ENCODE peak calls at places on chromosomes 1 and 21, in seven cellular contexts. One of them, this sample, is unnamed.

GRCh38 chr1:239913141-239913585 is 178.5 kb upstream of the FMN2 start:
- DNase-seq in cortex of kidney: no peak
- DNase-seq in EH: no peak
- DNase-seq in endothelial cell: no peak
- DNase-seq in ureter: no peak
- DNase-seq in non-pigmented ciliary epithelial cell: no peak
- DNase-seq in activated CD8-positive, alpha-beta memory T cell treated with anti-CD3 and anti-CD28 coated beads for 48 hours: no peak
- DNase-seq in this sample: no peak

GRCh38 chr21:18772404-18772803 is 368.8 kb upstream of the TMPRSS15 start:
- DNase-seq in ureter: no peak
- DNase-seq in endothelial cell: no peak
- DNase-seq in non-pigmented ciliary epithelial cell: peak
- DNase-seq in activated CD8-positive, alpha-beta memory T cell treated with anti-CD3 and anti-CD28 coated beads for 48 hours: no peak
- DNase-seq in cortex of kidney: no peak
- DNase-seq in EH: no peak
- DNase-seq in this sample: no peak

GRCh38 chr1:113190078-113190477 is 117.1 kb downstream of the LRIG2 start:
- DNase-seq in activated CD8-positive, alpha-beta memory T cell treated with anti-CD3 and anti-CD28 coated beads for 48 hours: no peak
- DNase-seq in ureter: no peak
- DNase-seq in EH: no peak
- DNase-seq in endothelial cell: no peak
- DNase-seq in non-pigmented ciliary epithelial cell: no peak
- DNase-seq in cortex of kidney: no peak
- DNase-seq in this sample: no peak

GRCh38 chr1:234499119-234500039 is 20.4 kb upstream of the TARBP1 start:
- DNase-seq in activated CD8-positive, alpha-beta memory T cell treated with anti-CD3 and anti-CD28 coated beads for 48 hours: peak
- DNase-seq in cortex of kidney: no peak
- DNase-seq in EH: peak
- DNase-seq in ureter: peak
- DNase-seq in endothelial cell: peak
- DNase-seq in non-pigmented ciliary epithelial cell: no peak
- DNase-seq in this sample: peak

GRCh38 chr1:230458509-230458908 is 32.4 kb upstream of the PGBD5 start:
- DNase-seq in cortex of kidney: no peak
- DNase-seq in ureter: no peak
- DNase-seq in activated CD8-positive, alpha-beta memory T cell treated with anti-CD3 and anti-CD28 coated beads for 48 hours: no peak
- DNase-seq in endothelial cell: no peak
- DNase-seq in EH: peak
- DNase-seq in non-pigmented ciliary epithelial cell: no peak
- DNase-seq in this sample: no peak

GRCh38 chr1:20483833-20484525 is 2.0 kb downstream of the CAMK2N1 start:
- DNase-seq in EH: peak
- DNase-seq in non-pigmented ciliary epithelial cell: no peak
- DNase-seq in endothelial cell: peak
- DNase-seq in ureter: no peak
- DNase-seq in cortex of kidney: peak
- DNase-seq in activated CD8-positive, alpha-beta memory T cell treated with anti-CD3 and anti-CD28 coated beads for 48 hours: no peak
- DNase-seq in this sample: peak

GRCh38 chr21:46054447-46054846 is 43.5 kb upstream of the COL6A2 start:
- DNase-seq in ureter: no peak
- DNase-seq in cortex of kidney: no peak
- DNase-seq in EH: peak
- DNase-seq in activated CD8-positive, alpha-beta memory T cell treated with anti-CD3 and anti-CD28 coated beads for 48 hours: no peak
- DNase-seq in endothelial cell: no peak
- DNase-seq in non-pigmented ciliary epithelial cell: no peak
- DNase-seq in this sample: no peak

GRCh38 chr1:183506561-183506960 is 34.3 kb downstream of the SMG7 start:
- DNase-seq in endothelial cell: no peak
- DNase-seq in non-pigmented ciliary epithelial cell: peak
- DNase-seq in cortex of kidney: no peak
- DNase-seq in activated CD8-positive, alpha-beta memory T cell treated with anti-CD3 and anti-CD28 coated beads for 48 hours: no peak
- DNase-seq in ureter: no peak
- DNase-seq in EH: peak
- DNase-seq in this sample: no peak

GRCh38 chr1:184883304-184883815 is 90.9 kb downstream of the NIBAN1 start:
- DNase-seq in EH: no peak
- DNase-seq in ureter: no peak
- DNase-seq in endothelial cell: no peak
- DNase-seq in non-pigmented ciliary epithelial cell: no peak
- DNase-seq in activated CD8-positive, alpha-beta memory T cell treated with anti-CD3 and anti-CD28 coated beads for 48 hours: no peak
- DNase-seq in cortex of kidney: no peak
- DNase-seq in this sample: no peak

GRCh38 chr1:56034847-56035483 is 544.4 kb downstream of the PLPP3 start:
- DNase-seq in EH: no peak
- DNase-seq in activated CD8-positive, alpha-beta memory T cell treated with anti-CD3 and anti-CD28 coated beads for 48 hours: no peak
- DNase-seq in ureter: no peak
- DNase-seq in cortex of kidney: no peak
- DNase-seq in non-pigmented ciliary epithelial cell: no peak
- DNase-seq in endothelial cell: no peak
- DNase-seq in this sample: no peak

GRCh38 chr1:81738902-81739301 is 61.8 kb upstream of the ADGRL2 start:
- DNase-seq in cortex of kidney: no peak
- DNase-seq in ureter: no peak
- DNase-seq in endothelial cell: no peak
- DNase-seq in non-pigmented ciliary epithelial cell: no peak
- DNase-seq in activated CD8-positive, alpha-beta memory T cell treated with anti-CD3 and anti-CD28 coated beads for 48 hours: no peak
- DNase-seq in EH: no peak
- DNase-seq in this sample: no peak

GRCh38 chr1:48249868-48250267 is 27.4 kb downstream of the SLC5A9 start:
- DNase-seq in cortex of kidney: no peak
- DNase-seq in EH: no peak
- DNase-seq in ureter: no peak
- DNase-seq in endothelial cell: no peak
- DNase-seq in activated CD8-positive, alpha-beta memory T cell treated with anti-CD3 and anti-CD28 coated beads for 48 hours: no peak
- DNase-seq in non-pigmented ciliary epithelial cell: no peak
- DNase-seq in this sample: peak

GRCh38 chr1:7500381-7501258 is 270.5 kb upstream of the VAMP3 start:
- DNase-seq in endothelial cell: no peak
- DNase-seq in EH: no peak
- DNase-seq in non-pigmented ciliary epithelial cell: no peak
- DNase-seq in activated CD8-positive, alpha-beta memory T cell treated with anti-CD3 and anti-CD28 coated beads for 48 hours: no peak
- DNase-seq in ureter: no peak
- DNase-seq in cortex of kidney: no peak
- DNase-seq in this sample: no peak

GRCh38 chr1:115929846-115930245 is 46.5 kb upstream of the SLC22A15 start:
- DNase-seq in cortex of kidney: no peak
- DNase-seq in activated CD8-positive, alpha-beta memory T cell treated with anti-CD3 and anti-CD28 coated beads for 48 hours: no peak
- DNase-seq in ureter: no peak
- DNase-seq in endothelial cell: no peak
- DNase-seq in EH: peak
- DNase-seq in non-pigmented ciliary epithelial cell: peak
- DNase-seq in this sample: no peak

GRCh38 chr1:150173161-150173585 is 23.5 kb downstream of the PLEKHO1 start:
- DNase-seq in non-pigmented ciliary epithelial cell: no peak
- DNase-seq in endothelial cell: no peak
- DNase-seq in ureter: no peak
- DNase-seq in activated CD8-positive, alpha-beta memory T cell treated with anti-CD3 and anti-CD28 coated beads for 48 hours: no peak
- DNase-seq in cortex of kidney: no peak
- DNase-seq in EH: no peak
- DNase-seq in this sample: no peak

GRCh38 chr1:201023517-201023902 is at the start of gene KIF21B:
- DNase-seq in non-pigmented ciliary epithelial cell: no peak
- DNase-seq in endothelial cell: peak
- DNase-seq in EH: peak
- DNase-seq in cortex of kidney: no peak
- DNase-seq in ureter: peak
- DNase-seq in activated CD8-positive, alpha-beta memory T cell treated with anti-CD3 and anti-CD28 coated beads for 48 hours: peak
- DNase-seq in this sample: peak

GRCh38 chr1:215418876-215419442 is 148.1 kb upstream of the KCTD3 start:
- DNase-seq in endothelial cell: no peak
- DNase-seq in activated CD8-positive, alpha-beta memory T cell treated with anti-CD3 and anti-CD28 coated beads for 48 hours: no peak
- DNase-seq in EH: no peak
- DNase-seq in cortex of kidney: no peak
- DNase-seq in non-pigmented ciliary epithelial cell: no peak
- DNase-seq in ureter: no peak
- DNase-seq in this sample: no peak

GRCh38 chr21:46080171-46081021 is 17.5 kb upstream of the COL6A2 start:
- DNase-seq in ureter: peak
- DNase-seq in cortex of kidney: no peak
- DNase-seq in EH: peak
- DNase-seq in activated CD8-positive, alpha-beta memory T cell treated with anti-CD3 and anti-CD28 coated beads for 48 hours: no peak
- DNase-seq in non-pigmented ciliary epithelial cell: no peak
- DNase-seq in endothelial cell: no peak
- DNase-seq in this sample: no peak

GRCh38 chr1:40897499-40897898 is 35.3 kb upstream of the CITED4 start:
- DNase-seq in cortex of kidney: no peak
- DNase-seq in non-pigmented ciliary epithelial cell: no peak
- DNase-seq in ureter: no peak
- DNase-seq in EH: peak
- DNase-seq in endothelial cell: no peak
- DNase-seq in activated CD8-positive, alpha-beta memory T cell treated with anti-CD3 and anti-CD28 coated beads for 48 hours: no peak
- DNase-seq in this sample: no peak

GRCh38 chr1:54493608-54494007 is 54.4 kb upstream of the ACOT11 start:
- DNase-seq in endothelial cell: no peak
- DNase-seq in EH: peak
- DNase-seq in ureter: no peak
- DNase-seq in cortex of kidney: no peak
- DNase-seq in non-pigmented ciliary epithelial cell: no peak
- DNase-seq in activated CD8-positive, alpha-beta memory T cell treated with anti-CD3 and anti-CD28 coated beads for 48 hours: no peak
- DNase-seq in this sample: no peak

GRCh38 chr1:47783638-47784293 is 213.4 kb downstream of the TRABD2B start:
- DNase-seq in non-pigmented ciliary epithelial cell: no peak
- DNase-seq in activated CD8-positive, alpha-beta memory T cell treated with anti-CD3 and anti-CD28 coated beads for 48 hours: no peak
- DNase-seq in endothelial cell: no peak
- DNase-seq in cortex of kidney: no peak
- DNase-seq in EH: no peak
- DNase-seq in ureter: no peak
- DNase-seq in this sample: no peak

GRCh38 chr1:94156226-94156625 is 35.3 kb upstream of the ABCA4 start:
- DNase-seq in activated CD8-positive, alpha-beta memory T cell treated with anti-CD3 and anti-CD28 coated beads for 48 hours: no peak
- DNase-seq in non-pigmented ciliary epithelial cell: no peak
- DNase-seq in ureter: no peak
- DNase-seq in endothelial cell: no peak
- DNase-seq in EH: peak
- DNase-seq in cortex of kidney: no peak
- DNase-seq in this sample: no peak

GRCh38 chr1:31848381-31848897 is 32.6 kb upstream of the SPOCD1 start:
- DNase-seq in EH: no peak
- DNase-seq in non-pigmented ciliary epithelial cell: no peak
- DNase-seq in endothelial cell: no peak
- DNase-seq in activated CD8-positive, alpha-beta memory T cell treated with anti-CD3 and anti-CD28 coated beads for 48 hours: no peak
- DNase-seq in ureter: no peak
- DNase-seq in cortex of kidney: no peak
- DNase-seq in this sample: no peak

GRCh38 chr1:81543764-81544163 is 257.0 kb upstream of the ADGRL2 start:
- DNase-seq in non-pigmented ciliary epithelial cell: no peak
- DNase-seq in EH: no peak
- DNase-seq in endothelial cell: no peak
- DNase-seq in cortex of kidney: no peak
- DNase-seq in ureter: no peak
- DNase-seq in activated CD8-positive, alpha-beta memory T cell treated with anti-CD3 and anti-CD28 coated beads for 48 hours: no peak
- DNase-seq in this sample: no peak

GRCh38 chr1:9271268-9271667 is 21.4 kb upstream of the SPSB1 start:
- DNase-seq in endothelial cell: no peak
- DNase-seq in activated CD8-positive, alpha-beta memory T cell treated with anti-CD3 and anti-CD28 coated beads for 48 hours: no peak
- DNase-seq in cortex of kidney: no peak
- DNase-seq in ureter: no peak
- DNase-seq in non-pigmented ciliary epithelial cell: no peak
- DNase-seq in EH: no peak
- DNase-seq in this sample: no peak

GRCh38 chr1:54152696-54153095 is at the start of gene CDCP2:
- DNase-seq in activated CD8-positive, alpha-beta memory T cell treated with anti-CD3 and anti-CD28 coated beads for 48 hours: no peak
- DNase-seq in EH: no peak
- DNase-seq in non-pigmented ciliary epithelial cell: no peak
- DNase-seq in ureter: no peak
- DNase-seq in cortex of kidney: no peak
- DNase-seq in endothelial cell: no peak
- DNase-seq in this sample: no peak

GRCh38 chr1:194295690-194296089 is 1109.3 kb upstream of the B3GALT2 start:
- DNase-seq in EH: peak
- DNase-seq in activated CD8-positive, alpha-beta memory T cell treated with anti-CD3 and anti-CD28 coated beads for 48 hours: no peak
- DNase-seq in non-pigmented ciliary epithelial cell: peak
- DNase-seq in endothelial cell: peak
- DNase-seq in cortex of kidney: no peak
- DNase-seq in ureter: no peak
- DNase-seq in this sample: no peak

GRCh38 chr21:15722591-15723324 is 7.0 kb upstream of the USP25 start:
- DNase-seq in activated CD8-positive, alpha-beta memory T cell treated with anti-CD3 and anti-CD28 coated beads for 48 hours: no peak
- DNase-seq in non-pigmented ciliary epithelial cell: no peak
- DNase-seq in ureter: no peak
- DNase-seq in EH: no peak
- DNase-seq in endothelial cell: no peak
- DNase-seq in cortex of kidney: no peak
- DNase-seq in this sample: no peak

GRCh38 chr1:2132222-2133038 is 62.1 kb downstream of the FAAP20 start:
- DNase-seq in EH: peak
- DNase-seq in cortex of kidney: no peak
- DNase-seq in non-pigmented ciliary epithelial cell: no peak
- DNase-seq in endothelial cell: peak
- DNase-seq in activated CD8-positive, alpha-beta memory T cell treated with anti-CD3 and anti-CD28 coated beads for 48 hours: no peak
- DNase-seq in ureter: no peak
- DNase-seq in this sample: peak

GRCh38 chr1:47661065-47661464 is 223.2 kb downstream of the FOXD2 start:
- DNase-seq in cortex of kidney: no peak
- DNase-seq in endothelial cell: no peak
- DNase-seq in EH: no peak
- DNase-seq in non-pigmented ciliary epithelial cell: no peak
- DNase-seq in ureter: peak
- DNase-seq in activated CD8-positive, alpha-beta memory T cell treated with anti-CD3 and anti-CD28 coated beads for 48 hours: no peak
- DNase-seq in this sample: no peak

GRCh38 chr1:112507896-112508241 is 896 bp upstream of the WNT2B start:
- DNase-seq in ureter: no peak
- DNase-seq in endothelial cell: no peak
- DNase-seq in EH: peak
- DNase-seq in activated CD8-positive, alpha-beta memory T cell treated with anti-CD3 and anti-CD28 coated beads for 48 hours: no peak
- DNase-seq in non-pigmented ciliary epithelial cell: no peak
- DNase-seq in cortex of kidney: no peak
- DNase-seq in this sample: peak

GRCh38 chr1:168512864-168513595 is 30.8 kb downstream of the XCL2 start:
- DNase-seq in cortex of kidney: no peak
- DNase-seq in EH: no peak
- DNase-seq in ureter: no peak
- DNase-seq in activated CD8-positive, alpha-beta memory T cell treated with anti-CD3 and anti-CD28 coated beads for 48 hours: no peak
- DNase-seq in non-pigmented ciliary epithelial cell: no peak
- DNase-seq in endothelial cell: no peak
- DNase-seq in this sample: no peak

GRCh38 chr1:4084446-4084845 is 184.4 kb upstream of the C1orf174 start:
- DNase-seq in endothelial cell: no peak
- DNase-seq in cortex of kidney: no peak
- DNase-seq in ureter: no peak
- DNase-seq in non-pigmented ciliary epithelial cell: no peak
- DNase-seq in activated CD8-positive, alpha-beta memory T cell treated with anti-CD3 and anti-CD28 coated beads for 48 hours: no peak
- DNase-seq in EH: no peak
- DNase-seq in this sample: no peak

GRCh38 chr1:112589766-112590165 is 29.2 kb downstream of the ST7L start:
- DNase-seq in EH: peak
- DNase-seq in cortex of kidney: no peak
- DNase-seq in ureter: no peak
- DNase-seq in activated CD8-positive, alpha-beta memory T cell treated with anti-CD3 and anti-CD28 coated beads for 48 hours: no peak
- DNase-seq in non-pigmented ciliary epithelial cell: no peak
- DNase-seq in endothelial cell: no peak
- DNase-seq in this sample: no peak